ENCODE peak calls at places on chromosome 9, in nine cellular contexts. V is tibial artery, Y is mesenchymal stem cell, M is mucosa of descending colon, B is HepG2, F is kidney, N is adipocyte, R is fibroblast of lung, X is GM23338. Z is an unnamed sample.

GRCh38 chr9:123617952-123618678 is 262.1 kb downstream of the CRB2 start:
- DNase-seq in R (no peak), X (no peak), B (no peak), Y (no peak), N (no peak), M (no peak), F (no peak), V (no peak), Z (no peak)

GRCh38 chr9:28999057-28999456 is 1425.8 kb upstream of the C9orf72 start:
- DNase-seq in X (no peak), M (no peak), B (no peak), V (no peak), N (no peak), Y (peak; percentile 25), F (no peak), R (no peak), Z (no peak)

GRCh38 chr9:112753725-112754124 is 3.2 kb downstream of the SNX30 start:
- DNase-seq in Y (peak; percentile 87), B (no peak), V (no peak), R (peak; percentile 95), F (no peak), N (peak; percentile 89), X (no peak), M (no peak), Z (no peak)

GRCh38 chr9:91741529-91741928 is 208.5 kb downstream of the ROR2 start:
- DNase-seq in X (no peak), N (peak; percentile 52), F (no peak), M (no peak), R (peak; percentile 81), Y (peak; percentile 62), B (no peak), V (no peak), Z (no peak)

GRCh38 chr9:29422445-29422844 is 1849.2 kb upstream of the C9orf72 start:
- DNase-seq in B (no peak), N (no peak), F (no peak), M (no peak), Y (no peak), R (no peak), V (no peak), X (no peak), Z (no peak)

GRCh38 chr9:82600536-82601271 is 462.2 kb downstream of the RASEF start:
- DNase-seq in X (no peak), Y (no peak), M (no peak), R (no peak), V (no peak), B (peak; percentile 63), N (no peak), F (no peak), Z (no peak)

GRCh38 chr9:133571491-133571890 is 37.0 kb downstream of the ADAMTSL2 start:
- DNase-seq in M (no peak), F (no peak), Y (no peak), N (no peak), R (no peak), B (no peak), V (no peak), X (no peak), Z (no peak)

GRCh38 chr9:14307989-14308750 is 5.8 kb downstream of the NFIB start:
- DNase-seq in R (peak; percentile 78), X (no peak), Y (no peak), F (no peak), N (no peak), M (no peak), B (no peak), V (no peak), Z (no peak)

GRCh38 chr9:86965627-86966395 is 18.5 kb upstream of the GAS1 start:
- DNase-seq in X (no peak), R (no peak), M (no peak), N (peak; percentile 64), F (no peak), Y (no peak), V (no peak), B (no peak), Z (no peak)

GRCh38 chr9:84772511-84772910 is 103.0 kb downstream of the NTRK2 start:
- DNase-seq in B (no peak), M (no peak), X (no peak), F (no peak), V (no peak), R (peak; percentile 42), N (no peak), Y (no peak), Z (no peak)

GRCh38 chr9:33143241-33143642 is 23.9 kb downstream of the B4GALT1 start:
- DNase-seq in F (no peak), N (peak; percentile 76), Y (peak; percentile 92), X (no peak), B (peak; percentile 50), M (no peak), R (peak; percentile 66), V (peak; percentile 13), Z (no peak)

GRCh38 chr9:72527801-72528195 is 6.4 kb downstream of the TMC1 start:
- DNase-seq in V (no peak), M (no peak), B (no peak), R (no peak), F (no peak), N (peak; percentile 47), Y (no peak), X (no peak), Z (no peak)

GRCh38 chr9:35682520-35682919 is 7.2 kb downstream of the TPM2 start:
- DNase-seq in Y (no peak), F (no peak), X (no peak), V (no peak), R (no peak), N (no peak), M (peak; percentile 23), B (no peak), Z (no peak)

GRCh38 chr9:134251296-134251695 is 75.0 kb upstream of the RXRA start:
- DNase-seq in B (no peak), F (no peak), X (no peak), V (no peak), N (no peak), M (no peak), R (no peak), Y (no peak), Z (no peak)

DNA sequence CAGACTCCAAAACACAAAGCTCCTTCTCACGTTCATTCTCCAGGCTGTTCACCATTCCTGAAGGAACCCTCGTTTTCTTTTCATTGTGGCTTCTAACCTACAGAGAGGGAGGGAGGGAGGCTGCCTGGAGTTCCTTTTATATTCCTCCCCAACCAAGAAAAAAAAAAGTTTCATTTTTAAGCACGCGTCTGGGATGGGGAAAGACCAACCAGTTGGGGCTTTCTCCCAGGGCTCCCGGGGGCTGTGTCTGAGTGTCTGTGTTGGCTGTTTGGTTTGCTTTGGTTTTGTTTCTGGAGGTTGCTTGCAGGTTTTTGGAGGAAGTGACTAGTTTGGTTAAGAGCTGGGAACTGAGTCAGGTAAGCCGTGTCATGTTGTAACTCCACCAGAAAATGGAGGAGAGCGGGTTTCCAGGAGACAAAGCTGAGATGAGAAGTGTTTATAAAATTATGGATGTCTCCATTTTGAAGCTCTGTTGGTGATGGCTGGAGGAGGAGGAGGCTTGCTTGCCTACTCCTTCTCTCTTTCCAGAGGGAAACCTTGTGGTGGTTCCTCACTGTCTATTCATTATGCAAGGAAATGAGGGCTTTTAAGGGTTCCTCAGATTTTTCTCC is 1.7 kb downstream of the ZNF462 start:
- DNase-seq in F (no peak), M (no peak), X (no peak), Y (peak; percentile 67), R (peak; percentile 62), N (peak; percentile 70), B (no peak), V (no peak), Z (no peak)
- H3K4me3 ChIP-seq in F (peak overlapping the region; percentile 90), M (no peak overlapping the region), X (peak overlapping the region; percentile 87), Y (peak overlapping the region; percentile 95), R (peak overlapping the region; percentile 84), N (peak overlapping the region; percentile 96), B (no peak overlapping the region), V (peak overlapping the region; percentile 64), Z (no peak overlapping the region)

GRCh38 chr9:16543225-16543624 is 327.2 kb downstream of the BNC2 start:
- DNase-seq in F (no peak), R (no peak), X (no peak), B (no peak), M (no peak), N (no peak), V (no peak), Y (no peak), Z (no peak)
- H3K4me1 ChIP-seq in F (no peaks in the 10 kb centered on the region), R (peaks cover 6% of the 10 kb centered on the region), X (peaks cover 21% of the 10 kb centered on the region), B (no peaks in the 10 kb centered on the region), M (no peaks in the 10 kb centered on the region), N (peaks cover 17% of the 10 kb centered on the region), V (peaks cover 10% of the 10 kb centered on the region), Y (no peaks in the 10 kb centered on the region), Z (no peaks in the 10 kb centered on the region)

GRCh38 chr9:95029720-95030119 is 287.8 kb downstream of the FANCC start:
- DNase-seq in N (peak; percentile 65), F (no peak), Y (no peak), V (no peak), R (no peak), B (no peak), X (no peak), M (no peak), Z (no peak)

GRCh38 chr9:95030920-95031662 is 286.4 kb downstream of the FANCC start:
- DNase-seq in F (no peak), B (no peak), X (no peak), R (no peak), M (no peak), V (no peak), Y (no peak), N (no peak), Z (no peak)

GRCh38 chr9:95030344-95030743 is 287.2 kb downstream of the FANCC start:
- DNase-seq in N (no peak), F (no peak), X (no peak), M (no peak), V (no peak), B (no peak), R (no peak), Y (no peak), Z (no peak)

GRCh38 chr9:95032580-95033298 is 284.8 kb downstream of the FANCC start:
- DNase-seq in N (no peak), F (no peak), B (no peak), V (no peak), M (no peak), X (no peak), Y (no peak), R (no peak), Z (no peak)

GRCh38 chr9:95031711-95032461 is 285.6 kb downstream of the FANCC start:
- DNase-seq in N (no peak), Y (no peak), M (no peak), B (peak; percentile 98), F (no peak), V (no peak), R (no peak), X (no peak), Z (no peak)
- H3K4me3 ChIP-seq in N (no peak overlapping the region), Y (no peak overlapping the region), M (no peak overlapping the region), B (no peak overlapping the region), F (no peak overlapping the region), V (no peak overlapping the region), R (no peak overlapping the region), X (no peak overlapping the region), Z (no peak overlapping the region)

DNA sequence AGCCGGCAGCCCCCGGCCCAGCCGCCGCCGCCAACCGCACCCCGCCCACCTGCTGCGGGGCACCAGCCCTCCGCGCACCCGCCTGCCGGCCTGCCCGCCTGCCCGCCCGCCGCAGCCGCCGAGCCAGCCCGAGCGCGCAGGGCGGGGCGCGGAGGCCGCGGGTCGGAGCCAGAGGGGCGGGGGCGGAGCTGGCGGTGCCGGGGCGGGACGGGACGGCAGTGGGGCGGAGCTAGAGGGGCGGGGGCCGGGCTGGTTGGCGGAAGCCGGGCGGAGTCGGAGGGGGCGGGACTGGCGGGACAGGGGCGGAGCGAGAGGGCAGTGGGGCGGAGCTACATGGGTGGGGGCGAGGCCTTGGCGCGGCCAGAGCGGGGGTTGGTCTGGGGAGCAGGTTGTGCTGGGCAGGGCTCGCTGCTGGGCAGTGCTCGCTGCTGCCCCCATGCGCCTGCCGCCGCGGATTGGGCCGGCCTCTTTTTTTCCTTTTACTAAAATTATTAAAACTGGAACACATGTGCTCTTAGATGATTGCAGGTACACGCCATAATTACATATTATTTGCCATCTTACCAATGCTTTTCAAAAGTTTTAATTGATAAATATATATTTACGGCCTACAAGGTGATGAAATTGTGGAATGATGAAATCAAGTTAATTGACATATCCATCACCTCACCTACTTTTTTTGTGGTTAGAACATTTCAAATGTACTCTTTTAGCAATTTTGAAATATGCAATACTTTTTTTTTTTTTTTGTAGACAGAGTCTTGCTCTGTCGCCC is at the start of gene SH3GLB2:
- DNase-seq in V (peak; percentile 91), R (peak; percentile 88), Y (peak; percentile 91), X (peak; percentile 90), N (peak; percentile 98), M (peak; percentile 97), F (peak; percentile 99), B (peak; percentile 79), Z (peak; percentile 91)
- H3K4me1 ChIP-seq in V (peaks cover 23% of the 10 kb centered on the region), R (peaks cover 10% of the 10 kb centered on the region), Y (peaks cover 26% of the 10 kb centered on the region), X (peaks cover 9% of the 10 kb centered on the region), N (peaks cover 22% of the 10 kb centered on the region), M (peaks cover 17% of the 10 kb centered on the region), F (no peaks in the 10 kb centered on the region), B (peaks cover 38% of the 10 kb centered on the region), Z (peaks cover 13% of the 10 kb centered on the region)